ENCODE peak calls at places on chromosomes 11 and 22, in nine cellular contexts. F is IMR-90, R is fibroblast of the aortic adventitia, J is ovary, Y is GM23248, H is cardiac fibroblast, E is skeletal muscle cell, S is brain microvascular endothelial cell, D is HFF-Myc. I is an unnamed sample.

GRCh38 chr11:118437736-118438125 is 1.4 kb downstream of the KMT2A start:
- DNase-seq in D (no peak), Y (peak; percentile 56), S (no peak), J (peak; percentile 55), H (no peak), E (no peak), R (no peak), F (peak; percentile 13), I (peak; percentile 45)

GRCh38 chr11:3927129-3927796 is 71.8 kb downstream of the STIM1 start:
- DNase-seq in J (no peak), Y (no peak), F (no peak), H (no peak), D (no peak), S (no peak), R (no peak), E (no peak), I (no peak)

GRCh38 chr11:100356035-100356434 is 331.1 kb upstream of the ARHGAP42 start:
- DNase-seq in H (no peak), F (no peak), Y (no peak), D (no peak), S (no peak), E (no peak), R (no peak), J (no peak), I (no peak)

GRCh38 chr22:24707477-24707816 is 67.1 kb downstream of the PIWIL3 start:
- DNase-seq in S (no peak), D (no peak), Y (no peak), F (no peak), R (no peak), H (no peak), E (no peak), J (no peak), I (no peak)

GRCh38 chr11:126438272-126438671 is 82.8 kb downstream of the ST3GAL4 start:
- DNase-seq in Y (peak; percentile 33), E (no peak), S (no peak), R (no peak), H (peak; percentile 3), D (no peak), J (no peak), F (no peak), I (no peak)

GRCh38 chr11:61693897-61694840 is 14.0 kb downstream of the DAGLA start:
- DNase-seq in Y (no peak), H (no peak), S (no peak), J (no peak), R (no peak), F (no peak), E (no peak), D (no peak), I (no peak)

GRCh38 chr11:12090061-12090572 is 20.3 kb upstream of the MICAL2 start:
- DNase-seq in E (no peak), D (peak; percentile 86), R (peak; percentile 69), F (peak; percentile 61), Y (peak; percentile 62), S (no peak), H (peak; percentile 81), J (no peak), I (no peak)

GRCh38 chr11:118153516-118153915 is 893 bp upstream of the SCN4B start:
- DNase-seq in E (no peak), R (no peak), H (no peak), Y (no peak), D (no peak), S (no peak), J (no peak), F (no peak), I (no peak)

GRCh38 chr22:50730941-50731661 is 6.9 kb upstream of the ACR start:
- DNase-seq in S (no peak), Y (peak; percentile 47), R (peak; percentile 3), D (no peak), H (peak; percentile 22), E (no peak), F (no peak), J (peak; percentile 18), I (no peak)

GRCh38 chr11:35322321-35322979 is 96.9 kb downstream of the SLC1A2 start:
- DNase-seq in E (no peak), R (no peak), S (no peak), J (no peak), D (no peak), Y (no peak), F (no peak), H (no peak), I (no peak)

GRCh38 chr11:74992852-74993251 is 4.1 kb downstream of the NEU3 start:
- DNase-seq in F (no peak), R (no peak), Y (no peak), H (no peak), E (no peak), D (no peak), J (no peak), S (no peak), I (no peak)

GRCh38 chr11:125164091-125164421 is 495 bp upstream of the PKNOX2 start:
- DNase-seq in F (no peak), R (no peak), J (no peak), H (no peak), Y (no peak), E (no peak), D (no peak), S (no peak), I (no peak)
- H3K4me3 ChIP-seq in F (no peak overlapping the region), R (peak overlapping the region; percentile 58), J (peak overlapping the region; percentile 62), H (peak overlapping the region; percentile 22), Y (peak overlapping the region; percentile 33), E (peak overlapping the region; percentile 34), D (no peak overlapping the region), S (peak overlapping the region; percentile 41), I (peak overlapping the region; percentile 72)

DNA sequence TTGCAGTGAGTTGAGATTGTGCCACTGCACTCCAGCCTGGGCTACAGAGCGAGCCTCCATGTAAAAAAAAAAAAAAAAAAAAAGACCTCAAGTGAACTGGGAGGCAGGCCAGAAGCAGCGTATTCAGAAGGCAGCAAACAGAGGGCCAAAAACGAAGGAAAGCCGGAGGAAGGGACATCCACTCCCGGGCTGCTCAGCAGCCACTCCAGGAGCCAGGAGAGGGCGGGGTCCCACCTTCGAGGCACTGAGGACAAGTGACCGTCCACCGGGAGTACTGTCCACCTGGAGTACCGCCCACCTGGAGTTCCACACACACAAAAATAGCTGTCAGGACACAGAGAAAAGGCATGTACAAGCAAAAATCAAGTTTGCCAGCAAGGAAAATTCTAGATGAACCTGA is 5.5 kb downstream of the TOLLIP start:
- DNase-seq in J (no peak), Y (no peak), E (no peak), S (no peak), D (no peak), R (peak; percentile 37), H (no peak), F (no peak), I (peak; percentile 64)
- H3K4me3 ChIP-seq in J (no peak overlapping the region), Y (no peak overlapping the region), E (no peak overlapping the region), S (no peak overlapping the region), D (no peak overlapping the region), R (no peak overlapping the region), H (no peak overlapping the region), F (no peak overlapping the region), I (no peak overlapping the region)

GRCh38 chr11:121253951-121254350 is 38.6 kb upstream of the SC5D start:
- DNase-seq in S (no peak), Y (no peak), J (no peak), E (no peak), R (no peak), H (no peak), D (no peak), F (no peak), I (no peak)

GRCh38 chr11:121254756-121255155 is 37.8 kb upstream of the SC5D start:
- DNase-seq in J (no peak), F (no peak), R (no peak), Y (no peak), D (no peak), H (no peak), S (no peak), E (no peak), I (no peak)

GRCh38 chr11:121257289-121257688 is 35.3 kb upstream of the SC5D start:
- DNase-seq in H (no peak), Y (no peak), R (no peak), F (no peak), E (no peak), S (no peak), D (no peak), J (no peak), I (no peak)

GRCh38 chr11:121255473-121256125 is 37.0 kb upstream of the SC5D start:
- DNase-seq in F (no peak), H (no peak), S (no peak), J (no peak), R (no peak), D (no peak), E (no peak), Y (no peak), I (no peak)

GRCh38 chr11:121257976-121258375 is 34.6 kb upstream of the SC5D start:
- DNase-seq in F (no peak), Y (no peak), S (no peak), J (no peak), R (no peak), D (no peak), E (no peak), H (no peak), I (no peak)
- H3K4me3 ChIP-seq in F (no peak overlapping the region), Y (no peak overlapping the region), S (no peak overlapping the region), J (no peak overlapping the region), R (no peak overlapping the region), D (no peak overlapping the region), E (no peak overlapping the region), H (no peak overlapping the region), I (no peak overlapping the region)

DNA sequence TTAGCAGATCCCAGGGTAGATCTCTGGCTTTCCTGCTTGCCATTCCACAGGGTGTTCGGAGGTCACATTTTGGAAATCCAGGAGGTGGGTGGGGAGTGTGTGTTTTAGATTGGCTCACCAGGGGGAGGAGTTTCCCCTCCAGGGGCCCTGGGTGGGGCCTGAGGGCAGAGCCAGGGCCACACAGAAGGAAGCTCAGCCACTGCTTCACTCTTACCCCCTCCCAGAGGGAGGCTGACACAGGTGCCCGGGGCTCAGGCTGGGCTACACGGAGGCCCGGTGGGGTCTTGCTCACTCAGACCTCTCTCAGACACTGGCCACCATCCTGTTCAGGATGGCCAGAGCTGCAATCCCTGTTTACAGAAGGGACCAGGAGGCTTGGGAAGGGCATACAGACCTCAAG is 2.5 kb downstream of the WNT7B start:
- DNase-seq in S (no peak), R (no peak), D (no peak), F (no peak), H (no peak), Y (no peak), E (no peak), J (no peak), I (no peak)
- H3K4me3 ChIP-seq in S (no peak overlapping the region), R (no peak overlapping the region), D (no peak overlapping the region), F (no peak overlapping the region), H (no peak overlapping the region), Y (no peak overlapping the region), E (no peak overlapping the region), J (no peak overlapping the region), I (no peak overlapping the region)

I was measured in pancreas.